ENCODE peak calls at places on chromosomes 2 and 18, in five cellular contexts. O is GM12878, T is SK-N-SH, V is HepG2, J is K562. I is an unnamed sample.

GRCh38 chr2:108069515-108070310 is 83.4 kb downstream of the SLC5A7 start:
- DNase-seq in O (no peak), V (peak), T (no peak), J (peak), I (no peak)

GRCh38 chr18:9280854-9281253 is 53.7 kb upstream of the TWSG1 start:
- DNase-seq in T (no peak), V (no peak), J (no peak), O (no peak), I (no peak)

GRCh38 chr18:25062720-25063119 is 289.2 kb downstream of the ZNF521 start:
- DNase-seq in T (no peak), J (no peak), O (no peak), V (no peak), I (no peak)

GRCh38 chr2:175449616-175450015 is 268.1 kb upstream of the ATP5MC3 start:
- DNase-seq in O (no peak), J (no peak), V (no peak), T (no peak), I (no peak)

GRCh38 chr2:19936979-19937378 is 35.2 kb upstream of the TTC32 start:
- DNase-seq in J (no peak), T (no peak), V (no peak), O (no peak), I (no peak)

GRCh38 chr2:159855153-159856140 is 57.4 kb upstream of the CD302 start:
- DNase-seq in O (no peak), V (no peak), J (no peak), T (no peak), I (peak)

GRCh38 chr2:162123806-162124758 is 28.0 kb downstream of the GCG start:
- DNase-seq in V (peak), T (peak), O (peak), J (peak), I (no peak)

GRCh38 chr18:45312727-45313126 is 302.5 kb upstream of the SLC14A2 start:
- DNase-seq in T (no peak), O (no peak), J (no peak), V (no peak), I (no peak)

GRCh38 chr18:41075212-41075611 is 879.8 kb upstream of the PIK3C3 start:
- DNase-seq in O (no peak), V (no peak), J (no peak), T (no peak), I (no peak)

GRCh38 chr2:11315074-11315705 is 29.2 kb downstream of the ROCK2 start:
- DNase-seq in V (no peak), T (no peak), O (no peak), J (no peak), I (no peak)

GRCh38 chr18:11887305-11888262 is 20.5 kb downstream of the MPPE1 start:
- DNase-seq in V (peak), J (no peak), T (no peak), O (no peak), I (no peak)

GRCh38 chr2:29159125-29159524 is 43.9 kb downstream of the CLIP4 start:
- DNase-seq in O (no peak), T (no peak), V (no peak), J (no peak), I (no peak)

GRCh38 chr2:9844036-9844483 is 786 bp downstream of the TAF1B start:
- DNase-seq in T (no peak), V (no peak), O (no peak), J (peak), I (no peak)

GRCh38 chr2:205721057-205721767 is 38.9 kb downstream of the NRP2 start:
- DNase-seq in O (no peak), T (no peak), V (no peak), J (peak), I (no peak)

GRCh38 chr2:225842939-225843338 is 443.4 kb downstream of the NYAP2 start:
- DNase-seq in T (no peak), J (no peak), O (no peak), V (no peak), I (no peak)
- TF ChIP-seq GABPA in T (no peak), J (no peak), O (no peak), V (no peak), I (no peak)

GRCh38 chr2:179070895-179071294 is 21.0 kb upstream of the CCDC141 start:
- DNase-seq in O (no peak), T (no peak), V (no peak), J (no peak), I (no peak)
- TF ChIP-seq REST in O (no peak), T (no peak), V (no peak), J (no peak), I (no peak)

GRCh38 chr2:124921221-124921620 is 896.1 kb downstream of the CNTNAP5 start:
- DNase-seq in J (no peak), T (no peak), V (no peak), O (no peak), I (no peak)

GRCh38 chr2:124919296-124919695 is 894.2 kb downstream of the CNTNAP5 start:
- DNase-seq in O (no peak), T (no peak), J (no peak), V (no peak), I (no peak)

GRCh38 chr2:124913873-124914272 is 888.8 kb downstream of the CNTNAP5 start:
- DNase-seq in T (no peak), O (no peak), V (no peak), J (no peak), I (no peak)

GRCh38 chr2:124911560-124911959 is 886.5 kb downstream of the CNTNAP5 start:
- DNase-seq in V (no peak), T (no peak), O (no peak), J (no peak), I (no peak)

GRCh38 chr2:124915567-124915966 is 890.5 kb downstream of the CNTNAP5 start:
- DNase-seq in T (no peak), V (no peak), J (no peak), O (no peak), I (no peak)
- TF ChIP-seq POLR2AphosphoS5 in T (no peak), V (no peak), J (no peak), O (no peak), I (no peak)

GRCh38 chr2:120576509-120577474 is 158.9 kb upstream of the GLI2 start:
- DNase-seq in T (peak), J (no peak), O (no peak), V (no peak), I (no peak)
- TF ChIP-seq GABPA in T (no peak), J (no peak), O (no peak), V (no peak), I (no peak)

GRCh38 chr2:239472220-239472775 is 71.5 kb upstream of the HDAC4 start:
- DNase-seq in T (no peak), J (no peak), V (no peak), O (no peak), I (no peak)
- TF ChIP-seq REST in T (no peak), J (no peak), V (no peak), O (no peak), I (no peak)

GRCh38 chr18:78983530-78983929 is 3.9 kb downstream of the SALL3 start:
- DNase-seq in O (no peak), T (no peak), V (no peak), J (no peak), I (no peak)

GRCh38 chr18:78981652-78981955 is 2.0 kb downstream of the SALL3 start:
- DNase-seq in T (no peak), O (no peak), J (no peak), V (no peak), I (no peak)

GRCh38 chr18:78986018-78986481 is 6.4 kb downstream of the SALL3 start:
- DNase-seq in T (peak), J (peak), V (peak), O (no peak), I (peak)

GRCh38 chr18:78982186-78982585 is 2.6 kb downstream of the SALL3 start:
- DNase-seq in O (no peak), V (no peak), T (no peak), J (no peak), I (no peak)

DNA sequence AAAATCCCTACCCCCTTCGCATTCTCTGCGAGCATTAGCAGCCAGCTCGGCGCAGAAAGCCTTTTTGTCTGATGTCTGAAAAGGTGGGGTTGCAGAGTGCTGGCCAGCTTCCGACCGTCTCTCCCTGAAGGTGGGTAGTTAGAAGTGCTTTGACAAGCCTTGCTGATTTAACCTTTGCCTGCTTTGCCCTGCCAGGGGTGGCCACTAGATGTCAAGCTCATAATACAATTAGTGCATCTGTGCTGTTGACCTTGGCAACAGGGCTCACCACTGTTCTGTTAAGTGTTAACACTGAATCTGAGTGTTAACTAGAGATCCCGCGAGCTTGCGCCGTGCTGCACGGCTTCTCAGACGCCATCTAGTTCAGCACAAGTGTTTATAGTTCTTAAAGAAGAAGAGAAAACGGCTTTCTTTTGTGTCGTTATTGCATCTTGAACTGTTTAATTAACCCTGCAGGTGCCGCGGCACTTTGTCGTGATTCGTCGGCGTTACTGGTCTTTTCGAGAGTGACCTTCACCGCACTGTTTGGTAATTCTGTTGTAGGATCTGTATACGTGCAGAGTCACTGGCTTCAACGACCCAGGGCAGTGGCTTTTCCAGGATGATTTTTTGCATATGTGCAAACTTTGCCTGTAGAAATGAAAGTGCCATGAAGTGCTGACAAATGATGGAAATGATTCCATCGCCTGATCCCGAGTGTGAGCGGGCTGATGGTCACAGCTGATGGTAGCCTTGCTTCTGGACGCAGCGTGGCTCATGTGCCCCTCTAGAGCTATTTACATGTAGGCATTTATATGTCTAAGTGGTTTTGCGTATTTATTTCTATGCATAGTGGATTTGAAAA is 5.5 kb downstream of the SALL3 start:
- DNase-seq in T (no peak), J (peak), V (peak), O (no peak), I (peak)
- TF ChIP-seq POLR2AphosphoS5 in T (no peak), J (no peak), V (no peak), O (no peak), I (no peak)

DNA sequence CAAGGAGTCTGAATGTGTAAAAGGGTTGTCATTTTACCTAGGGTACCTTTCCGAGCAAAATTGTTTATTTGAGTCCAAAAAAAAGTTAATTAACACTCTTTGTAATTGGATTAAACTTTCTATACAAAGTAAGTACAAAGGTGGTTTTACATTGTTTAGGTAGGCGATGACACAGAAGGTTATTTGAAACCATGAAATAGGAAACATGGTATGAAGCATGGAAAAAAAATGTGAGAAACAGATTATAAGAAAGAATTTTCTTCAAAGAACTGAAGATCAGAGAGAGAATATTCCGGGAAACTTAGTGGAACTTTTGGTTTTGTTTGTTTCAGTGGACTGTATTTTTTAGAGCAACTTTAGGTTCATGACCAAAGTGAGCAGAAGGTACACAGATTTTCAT is 32.7 kb downstream of the CARF start:
- DNase-seq in O (no peak), T (no peak), V (no peak), J (no peak), I (no peak)
- TF ChIP-seq GABPA in O (no peak), T (no peak), V (no peak), J (no peak), I (no peak)

I was measured in HL-60.